ENCODE peak calls at places on chromosome 4, in six cellular contexts. X, Q, I, D, M and S are unnamed samples.

GRCh38 chr4:184347251-184348239 is 126.8 kb downstream of the IRF2 start:
- DNase-seq in X (peak), D (no peak), Q (peak), M (no peak), I (no peak), S (peak)

GRCh38 chr4:139764192-139764591 is 98.6 kb downstream of the MGST2 start:
- DNase-seq in D (no peak), M (no peak), I (no peak), Q (no peak), X (no peak), S (no peak)

GRCh38 chr4:32417113-32417704 is 1697.0 kb downstream of the PCDH7 start:
- DNase-seq in Q (no peak), I (no peak), D (no peak), X (no peak), M (no peak), S (no peak)

GRCh38 chr4:80189956-80190671 is 7.2 kb upstream of the PRDM8 start:
- DNase-seq in I (no peak), D (no peak), Q (no peak), M (no peak), X (no peak), S (no peak)

GRCh38 chr4:47383829-47384427 is 79.6 kb downstream of the COMMD8 start:
- DNase-seq in M (no peak), D (no peak), Q (no peak), I (peak), X (peak), S (peak)

GRCh38 chr4:83855044-83855443 is 319.1 kb downstream of the GPAT3 start:
- DNase-seq in M (no peak), Q (no peak), D (no peak), X (peak), I (peak), S (peak)

GRCh38 chr4:24380953-24381506 is 203.3 kb downstream of the DHX15 start:
- DNase-seq in M (no peak), Q (no peak), D (no peak), I (no peak), X (no peak), S (no peak)

GRCh38 chr4:109355835-109356234 is 53.4 kb upstream of the COL25A1 start:
- DNase-seq in M (no peak), Q (no peak), X (no peak), I (no peak), D (no peak), S (no peak)

GRCh38 chr4:152515678-152516077 is 20.2 kb downstream of the FBXW7 start:
- DNase-seq in D (no peak), I (peak), Q (no peak), X (no peak), M (no peak), S (no peak)

GRCh38 chr4:138870739-138871633 is 144.6 kb upstream of the NOCT start:
- DNase-seq in D (peak), Q (peak), I (peak), X (peak), M (peak), S (peak)

GRCh38 chr4:68724426-68724825 is 54.0 kb upstream of the UGT2B15 start:
- DNase-seq in X (no peak), I (no peak), Q (no peak), M (no peak), D (no peak), S (no peak)

GRCh38 chr4:55127053-55127452 is 1.7 kb upstream of the KDR start:
- DNase-seq in M (no peak), I (no peak), X (no peak), Q (no peak), D (no peak), S (no peak)

GRCh38 chr4:28229092-28229491 is 1368.5 kb downstream of the STIM2 start:
- DNase-seq in Q (no peak), I (no peak), X (peak), D (no peak), M (no peak), S (no peak)

GRCh38 chr4:7426525-7427171 is 8.1 kb downstream of the PSAPL1 start:
- DNase-seq in D (peak), X (no peak), I (no peak), Q (no peak), M (peak), S (no peak)

GRCh38 chr4:126757219-126757618 is 875.5 kb upstream of the INTU start:
- DNase-seq in Q (no peak), X (no peak), M (no peak), D (no peak), I (no peak), S (no peak)

GRCh38 chr4:85607624-85608023 is 132.7 kb downstream of the ARHGAP24 start:
- DNase-seq in D (no peak), Q (no peak), M (no peak), X (no peak), I (no peak), S (no peak)

GRCh38 chr4:27005512-27006246 is 145.0 kb downstream of the STIM2 start:
- DNase-seq in Q (no peak), D (no peak), I (no peak), X (no peak), M (no peak), S (no peak)